ENCODE peak calls at places on chromosomes 4 and X, in ten cellular contexts. M is sigmoid colon, E is HCT116, D is stomach, V is endothelial cell of umbilical vein, A is transverse colon, I is breast epithelium, X is H1, H is upper lobe of left lung, O is K562. Y is an unnamed sample.

GRCh38 chr4:8341691-8342090 is 72.1 kb downstream of the HTRA3 start:
- DNase-seq in M (peak; percentile 79), E (no peak), D (peak; percentile 20), V (no peak), A (no peak), I (peak; percentile 73), X (no peak), H (no peak), O (no peak), Y (no peak)

GRCh38 chr4:123587983-123588494 is 191.4 kb downstream of the SPRY1 start:
- DNase-seq in M (peak; percentile 84), E (peak; percentile 63), D (peak; percentile 43), V (peak; percentile 65), A (peak; percentile 76), I (no peak), X (no peak), H (no peak), O (no peak), Y (peak; percentile 68)

GRCh38 chrX:51779306-51779705 is 36.1 kb downstream of the GSPT2 start:
- DNase-seq in M (no peak), E (no peak), D (no peak), V (no peak), A (no peak), I (no peak), X (no peak), H (no peak), O (no peak), Y (no peak)

GRCh38 chr4:79964020-79964714 is 108.9 kb downstream of the ANTXR2 start:
- DNase-seq in M (no peak), E (no peak), D (no peak), V (no peak), A (no peak), I (no peak), X (no peak), H (no peak), O (no peak), Y (no peak)

GRCh38 chrX:67545772-67546495 is 2.1 kb downstream of the AR start:
- DNase-seq in M (peak; percentile 71), E (no peak), D (no peak), V (peak; percentile 41), A (no peak), I (no peak), X (peak; percentile 50), H (peak; percentile 87), O (no peak), Y (peak; percentile 60)

GRCh38 chr4:83114576-83114975 is at the start of gene PLAC8:
- DNase-seq in M (no peak), E (no peak), D (peak; percentile 51), V (no peak), A (peak; percentile 73), I (no peak), X (no peak), H (no peak), O (no peak), Y (no peak)

GRCh38 chr4:19472669-19473068 is 779.0 kb upstream of the SLIT2 start:
- DNase-seq in M (no peak), E (no peak), D (no peak), V (no peak), A (no peak), I (no peak), X (no peak), H (no peak), O (no peak), Y (no peak)

GRCh38 chr4:15117270-15117946 is 115.1 kb downstream of the CPEB2 start:
- DNase-seq in M (no peak), E (no peak), D (no peak), V (no peak), A (no peak), I (no peak), X (no peak), H (no peak), O (no peak), Y (no peak)

GRCh38 chr4:56301181-56302076 is 85.9 kb downstream of the AASDH start:
- DNase-seq in M (peak; percentile 79), E (peak; percentile 59), D (peak; percentile 74), V (peak; percentile 84), A (peak; percentile 77), I (peak; percentile 51), X (peak; percentile 76), H (no peak), O (peak; percentile 68), Y (no peak)

GRCh38 chr4:73518340-73518739 is 36.8 kb downstream of the AFM start:
- DNase-seq in M (no peak), E (no peak), D (no peak), V (no peak), A (no peak), I (no peak), X (no peak), H (no peak), O (no peak), Y (no peak)

GRCh38 chr4:22957774-22958173 is 265.0 kb downstream of the GBA3 start:
- DNase-seq in M (no peak), E (no peak), D (no peak), V (no peak), A (no peak), I (no peak), X (no peak), H (no peak), O (no peak), Y (no peak)

GRCh38 chr4:176291748-176292147 is 22.7 kb upstream of the ASB5 start:
- DNase-seq in M (no peak), E (no peak), D (no peak), V (no peak), A (no peak), I (no peak), X (no peak), H (no peak), O (no peak), Y (no peak)

GRCh38 chrX:37353646-37354045 is 4.5 kb downstream of the PRRG1 start:
- DNase-seq in M (no peak), E (no peak), D (no peak), V (no peak), A (no peak), I (no peak), X (no peak), H (no peak), O (no peak), Y (no peak)

GRCh38 chrX:37350034-37350365 is 836 bp downstream of the PRRG1 start:
- DNase-seq in M (no peak), E (no peak), D (no peak), V (peak; percentile 31), A (no peak), I (no peak), X (no peak), H (no peak), O (no peak), Y (no peak)

GRCh38 chrX:37348237-37349130 is 680 bp upstream of the PRRG1 start:
- DNase-seq in M (no peak), E (no peak), D (no peak), V (no peak), A (no peak), I (no peak), X (no peak), H (no peak), O (no peak), Y (no peak)

GRCh38 chrX:37347420-37347819 is 1.7 kb upstream of the PRRG1 start:
- DNase-seq in M (no peak), E (no peak), D (no peak), V (no peak), A (no peak), I (no peak), X (no peak), H (no peak), O (no peak), Y (no peak)

DNA sequence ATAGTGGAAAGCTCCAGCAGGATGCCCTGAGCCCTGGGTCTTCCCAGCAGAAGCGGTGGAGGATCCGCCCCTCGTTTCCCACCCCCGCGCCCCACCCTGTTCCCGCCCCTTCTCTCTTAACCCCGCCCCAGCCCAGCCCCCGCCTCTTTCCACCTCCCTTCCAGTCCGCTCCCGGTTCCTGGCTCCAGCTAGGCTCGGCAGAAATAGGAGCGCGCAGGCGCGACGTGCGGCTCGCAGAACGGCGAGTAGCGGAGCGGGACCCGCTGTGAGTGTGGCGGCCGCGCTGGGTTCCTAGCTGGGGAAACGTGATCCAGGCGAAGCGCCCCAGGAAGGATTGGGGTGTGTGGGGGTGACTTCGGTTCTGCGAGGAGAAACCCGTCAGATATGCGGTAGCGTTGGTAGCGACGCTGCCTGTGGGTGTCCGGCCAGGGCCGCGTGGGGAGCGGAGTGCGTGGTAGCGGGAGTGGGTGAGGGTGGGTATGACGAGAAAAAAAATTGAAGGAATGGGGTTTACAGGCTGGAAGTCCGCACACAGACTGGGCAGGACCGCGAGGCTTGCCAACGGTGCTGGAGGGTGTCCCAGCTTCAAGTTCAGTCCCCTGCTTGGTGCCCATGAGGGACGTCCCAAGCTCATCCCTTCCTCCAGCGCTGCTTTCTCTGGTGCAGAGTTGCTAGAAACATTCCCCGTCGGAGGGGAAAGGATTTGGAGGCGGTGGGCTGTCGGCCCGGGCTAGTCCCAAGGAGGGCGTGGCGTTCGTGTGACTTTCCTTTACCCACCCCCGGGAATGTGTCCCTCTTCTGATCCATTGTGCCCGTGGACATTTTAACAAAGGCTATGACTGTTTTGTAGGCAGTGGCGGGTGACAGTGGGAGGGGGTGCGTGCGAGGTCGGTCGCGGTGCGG is at the start of gene PRRG1:
- DNase-seq in M (peak; percentile 87), E (peak; percentile 61), D (peak; percentile 72), V (peak; percentile 77), A (peak; percentile 77), I (peak; percentile 38), X (peak; percentile 73), H (peak; percentile 92), O (peak; percentile 84), Y (peak; percentile 76)
- TF ChIP-seq POLR2AphosphoS5 in M (peak; percentile 76), E (peak; percentile 82), D (peak; percentile 77), V (peak; percentile 48), A (peak; percentile 88), I (peak; percentile 50), X (no peak), H (peak; percentile 78), O (no peak), Y (no peak)

DNA sequence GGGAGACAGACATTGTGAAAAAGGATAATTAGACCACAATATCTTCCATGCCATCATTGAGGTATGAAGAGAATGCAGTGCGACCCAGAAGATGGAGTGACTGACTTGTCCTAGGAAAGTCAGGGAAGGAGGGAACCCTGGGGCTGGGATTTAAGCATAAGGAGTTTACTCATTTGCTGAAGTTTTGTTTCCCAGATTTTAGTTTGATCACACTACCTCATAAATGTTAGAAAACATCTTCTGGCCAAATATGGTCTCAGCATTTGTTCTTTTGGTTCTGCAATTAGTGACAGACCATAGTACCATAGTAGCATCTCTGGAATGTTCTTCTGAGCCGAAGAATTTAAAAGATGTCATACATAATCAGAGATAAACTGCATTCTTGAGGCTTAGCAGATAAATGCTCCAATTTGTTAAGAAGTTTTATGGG is 96.5 kb upstream of the PGRMC2 start:
- DNase-seq in M (no peak), E (no peak), D (no peak), V (no peak), A (no peak), I (no peak), X (no peak), H (no peak), O (no peak), Y (no peak)
- H3K4me1 ChIP-seq in M (peaks cover 55% of the 10 kb centered on the region), E (peaks cover 33% of the 10 kb centered on the region), D (peaks cover 45% of the 10 kb centered on the region), V (peaks cover 15% of the 10 kb centered on the region), A (peaks cover 15% of the 10 kb centered on the region), I (no peaks in the 10 kb centered on the region), X (no peaks in the 10 kb centered on the region), H (peaks cover 9% of the 10 kb centered on the region), O (peaks cover 6% of the 10 kb centered on the region), Y (peaks cover 69% of the 10 kb centered on the region)

GRCh38 chrX:23792861-23793553 is 10.0 kb downstream of the SAT1 start:
- DNase-seq in M (no peak), E (no peak), D (no peak), V (peak; percentile 52), A (no peak), I (no peak), X (no peak), H (no peak), O (no peak), Y (no peak)
- TF ChIP-seq POLR2AphosphoS5 in M (no peak), E (no peak), D (no peak), V (no peak), A (no peak), I (no peak), X (no peak), H (no peak), O (no peak), Y (no peak)

GRCh38 chr4:186695392-186695791 is 28.3 kb downstream of the FAT1 start:
- DNase-seq in M (no peak), E (no peak), D (no peak), V (no peak), A (no peak), I (no peak), X (no peak), H (no peak), O (no peak), Y (no peak)
- H3K4me1 ChIP-seq in M (peaks cover 23% of the 10 kb centered on the region), E (peaks cover 81% of the 10 kb centered on the region), D (peaks cover 54% of the 10 kb centered on the region), V (no peaks in the 10 kb centered on the region), A (peaks cover 16% of the 10 kb centered on the region), I (no peaks in the 10 kb centered on the region), X (peaks cover 9% of the 10 kb centered on the region), H (peaks cover 5% of the 10 kb centered on the region), O (peaks cover 4% of the 10 kb centered on the region), Y (peaks cover 38% of the 10 kb centered on the region)